ENCODE peak calls at places on chromosomes 7 and 10, in four cellular contexts. G is prostate gland; M is naive thymus-derived CD4-positive, alpha-beta T cell; C is neural progenitor cell. S is an unnamed sample.

GRCh38 chr10:7950981-7951847 is 103.3 kb upstream of the GATA3 start:
- DNase-seq in G (no peak), M (no peak), C (no peak), S (no peak)

GRCh38 chr7:140304071-140304799 is 94.1 kb downstream of the SLC37A3 start:
- DNase-seq in G (no peak), M (peak), C (no peak), S (peak)

GRCh38 chr10:100661546-100661945 is 83.8 kb upstream of the PAX2 start:
- DNase-seq in G (no peak), M (no peak), C (no peak), S (no peak)

GRCh38 chr7:150337659-150338081 is 3.8 kb downstream of the RARRES2 start:
- DNase-seq in G (no peak), M (no peak), C (no peak), S (no peak)

GRCh38 chr7:56009695-56010094 is 41.5 kb downstream of the PSPH start:
- DNase-seq in G (peak), M (no peak), C (no peak), S (no peak)

GRCh38 chr10:44576715-44577191 is 191.9 kb upstream of the CXCL12 start:
- DNase-seq in G (no peak), M (no peak), C (no peak), S (no peak)

GRCh38 chr7:24441331-24442059 is 131.8 kb upstream of the PALS2 start:
- DNase-seq in G (no peak), M (no peak), C (no peak), S (no peak)

GRCh38 chr7:102287465-102288146 is 938 bp downstream of the SH2B2 start:
- DNase-seq in G (no peak), M (peak), C (peak), S (no peak)

GRCh38 chr7:159067870-159068787 is 76.5 kb downstream of the VIPR2 start:
- DNase-seq in G (no peak), M (no peak), C (no peak), S (no peak)

GRCh38 chr7:66627876-66628360 is 763 bp upstream of the KCTD7 start:
- DNase-seq in G (no peak), M (peak), C (no peak), S (no peak)

GRCh38 chr7:66629659-66630058 is 978 bp downstream of the KCTD7 start:
- DNase-seq in G (no peak), M (no peak), C (no peak), S (no peak)

GRCh38 chr7:66630529-66630928 is 1.8 kb downstream of the KCTD7 start:
- DNase-seq in G (no peak), M (no peak), C (no peak), S (no peak)

GRCh38 chr7:66628361-66629221 is at the start of gene KCTD7:
- DNase-seq in G (peak), M (peak), C (peak), S (peak)

DNA sequence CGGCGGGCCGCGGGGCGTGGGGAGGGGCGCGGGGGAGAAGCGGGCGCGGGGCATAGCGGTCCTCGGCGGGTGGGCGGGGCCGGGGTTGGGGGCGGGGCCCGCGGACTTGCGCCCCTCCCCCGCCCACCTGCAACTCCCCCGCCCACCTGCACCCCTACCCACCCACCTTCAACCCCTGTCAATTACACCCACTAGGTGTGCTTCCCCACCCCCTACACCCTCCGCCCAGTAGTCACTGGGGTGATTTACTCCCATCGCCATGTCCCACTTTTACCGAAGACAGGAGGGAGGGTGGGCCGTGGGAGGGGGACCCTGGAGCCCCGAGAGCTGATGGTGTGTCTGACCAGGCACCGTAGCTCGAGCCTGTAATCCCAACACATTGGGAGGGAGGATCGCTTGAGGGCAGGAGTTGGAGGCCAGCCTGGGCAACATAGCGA is 559 bp downstream of the KCTD7 start:
- DNase-seq in G (no peak), M (no peak), C (peak), S (no peak)
- H3K27ac ChIP-seq in G (peak), M (peak), C (peak), S (peak)

GRCh38 chr10:73088304-73088703 is 8.4 kb downstream of the P4HA1 start:
- DNase-seq in G (no peak), M (no peak), C (no peak), S (no peak)

GRCh38 chr10:73086816-73087215 is 9.8 kb downstream of the P4HA1 start:
- DNase-seq in G (no peak), M (no peak), C (no peak), S (no peak)

GRCh38 chr10:73079779-73080178 is 16.9 kb downstream of the P4HA1 start:
- DNase-seq in G (no peak), M (no peak), C (no peak), S (no peak)

GRCh38 chr10:73084209-73084608 is 12.5 kb downstream of the P4HA1 start:
- DNase-seq in G (no peak), M (no peak), C (no peak), S (no peak)

DNA sequence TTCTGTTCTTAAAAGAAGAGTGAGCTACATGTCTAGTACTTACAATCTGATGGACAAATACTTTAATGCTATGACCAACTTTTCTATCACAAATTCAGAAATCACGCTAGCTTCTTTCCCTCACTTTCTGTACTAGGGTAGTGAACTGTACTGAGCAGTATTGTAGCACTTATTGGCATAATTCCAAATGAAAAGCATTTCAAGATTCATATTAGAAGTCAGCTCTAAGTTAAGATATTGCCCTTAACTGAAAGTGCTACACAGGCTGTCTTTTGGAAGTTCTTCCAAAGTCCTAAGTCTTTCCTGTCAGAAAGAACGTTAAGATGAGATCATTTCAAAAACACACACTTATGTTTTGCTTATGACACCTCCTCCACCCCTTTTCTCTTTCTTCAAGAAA is 13.4 kb downstream of the P4HA1 start:
- DNase-seq in G (no peak), M (no peak), C (no peak), S (no peak)
- H3K4me3 ChIP-seq in G (no peak), M (no peak), C (no peak), S (no peak)

GRCh38 chr10:124611738-124612137 is 132.4 kb downstream of the FAM53B start:
- DNase-seq in G (no peak), M (peak), C (no peak), S (peak)
- H3K27ac ChIP-seq in G (no peak), M (peak), C (no peak), S (peak)

GRCh38 chr10:29659770-29660097 is 25.0 kb upstream of the SVIL start:
- DNase-seq in G (no peak), M (no peak), C (no peak), S (no peak)
- H3K4me3 ChIP-seq in G (no peak), M (peak), C (no peak), S (no peak)

GRCh38 chr7:28470344-28470743 is 58.0 kb downstream of the CREB5 start:
- DNase-seq in G (no peak), M (no peak), C (no peak), S (no peak)

GRCh38 chr7:28469562-28469961 is 57.2 kb downstream of the CREB5 start:
- DNase-seq in G (no peak), M (no peak), C (no peak), S (no peak)

GRCh38 chr7:28465697-28466096 is 53.4 kb downstream of the CREB5 start:
- DNase-seq in G (no peak), M (no peak), C (no peak), S (no peak)

GRCh38 chr7:28466885-28467284 is 54.6 kb downstream of the CREB5 start:
- DNase-seq in G (no peak), M (no peak), C (no peak), S (no peak)

GRCh38 chr7:28466341-28466740 is 54.0 kb downstream of the CREB5 start:
- DNase-seq in G (no peak), M (no peak), C (no peak), S (no peak)
- H3K27ac ChIP-seq in G (no peak), M (no peak), C (no peak), S (no peak)

GRCh38 chr7:234712-235553 is 42.6 kb downstream of the FAM20C start:
- DNase-seq in G (peak), M (no peak), C (no peak), S (no peak)

GRCh38 chr7:232571-233455 is 40.4 kb downstream of the FAM20C start:
- DNase-seq in G (no peak), M (no peak), C (no peak), S (no peak)

GRCh38 chr7:233456-234035 is 41.2 kb downstream of the FAM20C start:
- DNase-seq in G (no peak), M (no peak), C (no peak), S (no peak)

GRCh38 chr7:235576-236395 is 43.4 kb downstream of the FAM20C start:
- DNase-seq in G (peak), M (no peak), C (no peak), S (no peak)

DNA sequence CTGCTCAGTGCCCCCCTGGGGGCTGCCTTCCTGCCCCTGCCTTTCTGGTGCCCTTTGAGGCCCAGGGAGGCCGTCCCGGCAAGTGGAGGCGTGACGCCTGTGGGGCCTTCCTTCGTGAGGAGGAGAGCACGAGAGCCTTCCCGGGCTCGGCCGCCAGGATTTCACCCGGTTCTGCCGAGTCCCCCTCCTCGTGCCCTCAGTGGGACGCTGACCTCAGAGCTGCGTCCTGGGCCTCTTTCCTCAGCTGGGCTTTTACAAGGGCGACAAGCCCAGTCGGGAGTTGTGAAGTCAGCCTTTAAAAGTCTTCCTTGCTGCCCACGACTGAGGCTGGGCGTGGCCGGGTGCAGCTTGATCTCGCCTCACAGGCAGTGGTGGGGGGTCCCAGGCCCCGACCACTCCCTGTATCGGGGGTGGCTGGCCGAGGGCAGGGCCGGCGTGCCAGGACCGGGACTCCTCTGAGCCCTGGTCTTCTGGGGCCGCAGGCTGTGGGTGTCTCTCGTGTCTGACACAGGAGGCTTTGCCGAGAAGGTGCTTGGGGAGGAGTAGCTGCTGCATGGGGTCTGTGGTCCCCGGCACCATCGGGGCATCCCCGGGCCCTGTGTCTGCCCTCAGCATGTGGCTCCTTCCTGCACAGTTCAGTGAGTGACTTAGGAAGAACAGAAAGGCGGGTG is 41.8 kb downstream of the FAM20C start:
- DNase-seq in G (peak), M (no peak), C (no peak), S (no peak)
- H3K4me3 ChIP-seq in G (no peak), M (no peak), C (no peak), S (no peak)

GRCh38 chr10:75061709-75062108 is 49.7 kb upstream of the SAMD8 start:
- DNase-seq in G (no peak), M (no peak), C (no peak), S (no peak)
- H3K27ac ChIP-seq in G (no peak), M (no peak), C (no peak), S (no peak)

GRCh38 chr10:105140600-105140999 is 499.5 kb downstream of the SORCS3 start:
- DNase-seq in G (no peak), M (no peak), C (no peak), S (no peak)
- H3K4me3 ChIP-seq in G (no peak), M (no peak), C (no peak), S (no peak)

GRCh38 chr10:124703372-124703771 is 40.8 kb downstream of the FAM53B start:
- DNase-seq in G (no peak), M (no peak), C (no peak), S (no peak)

GRCh38 chr10:124703778-124704427 is 40.3 kb downstream of the FAM53B start:
- DNase-seq in G (no peak), M (no peak), C (no peak), S (no peak)

GRCh38 chr10:124705021-124705740 is 39.0 kb downstream of the FAM53B start:
- DNase-seq in G (no peak), M (no peak), C (no peak), S (no peak)

GRCh38 chr10:124705817-124706461 is 38.2 kb downstream of the FAM53B start:
- DNase-seq in G (no peak), M (no peak), C (no peak), S (no peak)

GRCh38 chr10:124704428-124704805 is 39.8 kb downstream of the FAM53B start:
- DNase-seq in G (no peak), M (no peak), C (no peak), S (peak)
- H3K27ac ChIP-seq in G (peak), M (peak), C (no peak), S (no peak)

GRCh38 chr7:66036788-66037187 is 38.8 kb upstream of the ASL start:
- DNase-seq in G (no peak), M (no peak), C (no peak), S (no peak)

GRCh38 chr7:66033471-66034385 is 41.9 kb upstream of the ASL start:
- DNase-seq in G (no peak), M (no peak), C (no peak), S (peak)

GRCh38 chr7:66039094-66039493 is 36.5 kb upstream of the ASL start:
- DNase-seq in G (no peak), M (no peak), C (no peak), S (no peak)

DNA sequence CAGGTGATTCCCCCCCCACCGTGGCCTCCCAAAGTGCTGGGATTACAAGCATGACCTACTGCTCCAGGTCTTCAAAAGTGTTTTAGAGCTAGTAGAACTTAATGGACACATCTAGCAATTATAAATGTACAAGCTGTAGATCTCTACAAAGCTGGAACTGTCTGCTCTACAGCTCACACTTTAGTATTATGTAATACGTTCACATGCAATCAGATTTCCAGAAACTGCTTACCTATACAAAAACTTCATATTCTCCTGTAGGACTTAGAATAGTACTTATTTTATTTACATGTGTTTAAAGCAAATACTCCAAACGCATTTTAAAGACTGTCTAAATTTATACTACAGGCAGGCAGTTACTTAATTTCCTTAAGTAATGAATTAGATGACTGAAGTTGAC is 39.2 kb upstream of the ASL start:
- DNase-seq in G (no peak), M (no peak), C (no peak), S (no peak)
- H3K4me3 ChIP-seq in G (no peak), M (no peak), C (no peak), S (no peak)